ENCODE peak calls at places on chromosome 7, in six cellular contexts. E is lung, X is stomach, H is GM12865, N is colonic mucosa, C is left ventricle myocardium inferior. J is an unnamed sample.

GRCh38 chr7:29102554-29103151 is 43.7 kb downstream of the CPVL start:
- DNase-seq in C (peak; percentile 69), H (peak; percentile 59), N (peak; percentile 80), X (peak; percentile 67), E (peak; percentile 64), J (no peak)

GRCh38 chr7:738723-739454 is 11.8 kb upstream of the PRKAR1B start:
- DNase-seq in X (no peak), N (no peak), C (peak; percentile 55), H (no peak), E (no peak), J (no peak)

GRCh38 chr7:138120140-138120827 is 44.0 kb downstream of the AKR1D1 start:
- DNase-seq in C (no peak), H (no peak), E (peak; percentile 14), N (no peak), X (no peak), J (no peak)

GRCh38 chr7:25031432-25031831 is 51.5 kb upstream of the OSBPL3 start:
- DNase-seq in C (no peak), H (peak; percentile 43), X (no peak), N (no peak), E (no peak), J (no peak)

GRCh38 chr7:42107484-42107883 is 129.5 kb downstream of the GLI3 start:
- DNase-seq in X (no peak), E (peak; percentile 36), N (no peak), H (no peak), C (no peak), J (no peak)

GRCh38 chr7:36185732-36186131 is 32.7 kb downstream of the EEPD1 start:
- DNase-seq in H (no peak), X (no peak), C (no peak), E (no peak), N (no peak), J (no peak)

GRCh38 chr7:98493379-98493778 is 92.5 kb upstream of the BAIAP2L1 start:
- DNase-seq in C (no peak), X (no peak), H (no peak), E (no peak), N (no peak), J (no peak)

GRCh38 chr7:144086730-144087129 is 652 bp downstream of the OR2A12 start:
- DNase-seq in N (no peak), E (no peak), X (no peak), H (no peak), C (no peak), J (no peak)

GRCh38 chr7:31204066-31204465 is 136.5 kb downstream of the NEUROD6 start:
- DNase-seq in N (no peak), H (no peak), X (no peak), E (no peak), C (no peak), J (no peak)

GRCh38 chr7:105096306-105096705 is 82.3 kb downstream of the KMT2E start:
- DNase-seq in N (no peak), H (no peak), E (no peak), X (no peak), C (no peak), J (no peak)

GRCh38 chr7:77391230-77391629 is 24.9 kb downstream of the GSAP start:
- DNase-seq in X (no peak), E (no peak), C (no peak), N (no peak), H (peak; percentile 61), J (no peak)

GRCh38 chr7:30688718-30689221 is 6.5 kb upstream of the CRHR2 start:
- DNase-seq in C (no peak), H (no peak), N (no peak), E (no peak), X (no peak), J (peak; percentile 28)

GRCh38 chr7:127409629-127410028 is 17.1 kb upstream of the ZNF800 start:
- DNase-seq in H (no peak), N (no peak), C (no peak), E (no peak), X (no peak), J (no peak)
- TF ChIP-seq CTCF in H (no peak), N (no peak), C (peak; percentile 23), E (no peak), X (no peak), J (peak; percentile 17)

DNA sequence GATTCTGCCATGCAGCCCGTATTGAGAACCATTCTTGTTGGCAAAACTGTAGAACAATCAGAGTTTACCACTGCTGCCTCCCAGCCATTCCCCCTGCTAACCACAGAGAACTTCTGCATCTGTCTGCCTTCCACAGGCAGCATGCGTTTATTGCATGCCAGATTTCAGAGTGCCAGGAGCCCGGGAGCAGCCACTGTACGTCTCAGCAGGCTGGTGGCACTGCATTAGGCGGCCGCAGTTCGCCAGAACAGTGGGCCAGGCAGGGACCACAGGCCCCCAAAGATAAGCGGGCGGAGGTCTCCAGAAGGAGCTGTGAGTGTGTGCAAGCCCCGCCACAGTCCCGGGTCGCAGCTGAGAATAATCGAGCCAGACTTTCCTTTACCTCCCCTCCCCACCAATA is 31.8 kb downstream of the ZNF467 start:
- DNase-seq in E (no peak), X (no peak), H (no peak), N (no peak), C (no peak), J (no peak)
- H3K4me3 ChIP-seq in E (no peak overlapping the region), X (peak overlapping the region; percentile 37), H (no peak overlapping the region), N (peak overlapping the region; percentile 22), C (peak overlapping the region; percentile 60), J (no peak overlapping the region)

GRCh38 chr7:44980393-44981034 is 1.7 kb upstream of the MYO1G start:
- DNase-seq in N (no peak), H (peak; percentile 92), E (peak; percentile 84), X (no peak), C (no peak), J (no peak)

GRCh38 chr7:44977956-44978355 is 859 bp downstream of the MYO1G start:
- DNase-seq in N (no peak), X (peak; percentile 41), C (no peak), H (no peak), E (no peak), J (no peak)

GRCh38 chr7:44981035-44981706 is 2.4 kb upstream of the MYO1G start:
- DNase-seq in H (peak; percentile 57), C (no peak), X (no peak), N (no peak), E (no peak), J (no peak)

GRCh38 chr7:44978511-44979366 is at the start of gene MYO1G:
- DNase-seq in E (peak; percentile 66), C (peak; percentile 36), H (peak; percentile 96), X (peak; percentile 51), N (peak; percentile 39), J (no peak)

DNA sequence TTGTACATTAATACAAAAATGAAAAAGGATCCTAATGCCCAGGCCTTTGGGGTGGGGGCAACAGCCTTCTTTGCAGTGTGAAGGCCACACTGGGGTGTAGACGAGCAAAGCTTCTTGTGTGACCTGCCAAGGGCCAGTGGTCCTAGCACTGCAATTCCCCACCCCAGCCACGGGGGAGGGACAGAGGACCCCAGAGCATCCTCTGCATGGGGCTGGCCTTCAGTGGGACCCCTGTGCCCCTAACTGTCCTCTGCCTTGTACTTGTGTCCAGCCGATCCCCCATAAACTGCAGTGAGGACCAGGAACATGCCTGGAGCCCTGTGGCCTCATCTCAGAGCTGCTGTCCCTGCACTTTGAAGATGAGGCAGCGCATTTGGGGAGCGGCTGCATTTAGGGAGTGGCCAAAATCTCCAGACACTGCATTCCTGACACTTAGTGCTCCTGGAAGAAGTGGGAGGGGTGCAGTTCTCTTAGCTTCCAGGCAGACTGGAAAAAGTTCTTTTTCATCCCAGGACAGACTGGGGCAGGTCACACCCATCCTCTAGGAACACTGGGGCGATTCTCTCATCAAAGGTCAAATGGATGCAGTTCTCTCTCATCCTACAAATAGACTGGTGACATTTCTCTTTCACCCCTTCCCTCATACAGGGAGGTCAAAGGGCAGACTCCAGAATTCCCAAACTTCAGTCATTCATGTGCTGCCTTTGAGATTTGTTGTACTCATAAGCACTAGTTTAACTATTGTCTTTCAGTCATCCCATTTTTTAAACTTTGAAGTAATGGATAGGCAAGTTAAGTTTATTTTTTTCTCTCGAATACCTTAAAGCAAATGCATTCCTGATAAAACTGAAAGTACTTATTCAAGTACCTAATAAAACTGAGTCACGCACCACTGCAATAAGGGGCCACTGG is 922 bp upstream of the MYO1G start:
- DNase-seq in X (no peak), H (peak; percentile 63), N (no peak), E (no peak), C (no peak), J (no peak)
- TF ChIP-seq CTCF in X (no peak), H (peak; percentile 50), N (no peak), E (no peak), C (no peak), J (no peak)

GRCh38 chr7:2517678-2518077 is 1.9 kb upstream of the LFNG start:
- DNase-seq in C (no peak), H (no peak), N (no peak), X (no peak), E (no peak), J (no peak)
- H3K4me3 ChIP-seq in C (no peak overlapping the region), H (no peak overlapping the region), N (no peak overlapping the region), X (no peak overlapping the region), E (no peak overlapping the region), J (no peak overlapping the region)

DNA sequence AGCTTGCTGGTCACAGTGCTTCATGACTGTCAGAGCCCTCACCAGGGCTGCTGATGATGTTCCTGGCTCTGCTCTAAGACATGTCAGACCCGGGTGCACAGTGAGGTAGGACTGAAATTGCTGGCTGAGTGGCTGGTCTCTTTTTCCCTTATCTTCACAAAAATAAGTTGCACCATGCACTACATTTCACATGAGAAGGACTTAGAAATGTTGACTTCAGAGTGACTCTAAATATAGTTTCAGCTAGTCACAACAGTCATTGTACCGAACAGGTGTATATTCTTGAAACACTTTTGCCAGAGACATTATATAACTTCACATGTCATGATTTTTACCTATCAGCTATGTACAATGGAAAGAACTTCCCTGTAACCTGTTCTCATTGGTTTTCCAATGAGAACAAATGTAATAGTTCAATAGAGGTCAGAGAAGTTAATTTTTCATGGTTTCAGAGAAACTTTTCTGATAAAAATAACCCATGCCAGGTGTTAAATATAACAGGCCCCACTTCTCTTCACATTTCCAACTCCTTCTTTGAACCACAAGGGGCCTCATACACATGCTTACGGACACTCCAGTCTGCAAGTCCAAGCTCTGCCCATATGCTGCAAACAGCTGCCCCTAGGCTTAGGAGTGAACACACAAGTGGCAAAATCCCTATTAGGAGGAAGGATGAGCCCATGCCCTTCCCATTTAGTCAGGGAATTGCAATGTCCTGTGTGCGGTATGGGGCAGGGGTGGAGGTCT is 115.6 kb downstream of the CDK6 start:
- DNase-seq in H (peak; percentile 79), C (no peak), E (no peak), X (no peak), N (no peak), J (no peak)
- TF ChIP-seq CTCF in H (peak; percentile 27), C (no peak), E (no peak), X (no peak), N (no peak), J (no peak)